ENCODE peak calls at places on chromosomes 13 and 19, in six cellular contexts. R is stomach, G is HCT116, A is prostate gland, Q is suprapubic skin, Y is breast epithelium. N is an unnamed sample.

GRCh38 chr13:88136098-88136790 is 465.1 kb downstream of the SLITRK5 start:
- DNase-seq in R (no peak), G (no peak), A (no peak), Q (no peak), Y (no peak), N (no peak)

GRCh38 chr13:20825476-20825875 is 51.7 kb upstream of the EEF1AKMT1 start:
- DNase-seq in R (no peak), G (no peak), A (no peak), Q (no peak), Y (no peak), N (no peak)

GRCh38 chr19:31664997-31665396 is 315.8 kb upstream of the TSHZ3 start:
- DNase-seq in R (no peak), G (no peak), A (no peak), Q (no peak), Y (no peak), N (no peak)

GRCh38 chr19:55647732-55648656 is at the start of gene CCDC106:
- DNase-seq in R (peak), G (no peak), A (peak), Q (no peak), Y (no peak), N (peak)

GRCh38 chr13:91133941-91134772 is 213.3 kb upstream of the MIR17HG start:
- DNase-seq in R (peak), G (peak), A (peak), Q (no peak), Y (peak), N (no peak)

GRCh38 chr13:41458939-41459753 is 1.8 kb downstream of the RGCC start:
- DNase-seq in R (peak), G (peak), A (peak), Q (no peak), Y (no peak), N (peak)

GRCh38 chr19:44570984-44571684 is 41.7 kb upstream of the CEACAM20 start:
- DNase-seq in R (peak), G (peak), A (peak), Q (no peak), Y (no peak), N (no peak)

GRCh38 chr13:108929532-108929931 is 300.1 kb downstream of the MYO16 start:
- DNase-seq in R (no peak), G (no peak), A (no peak), Q (no peak), Y (no peak), N (no peak)

GRCh38 chr13:101455863-101456262 is 3.4 kb downstream of the ITGBL1 start:
- DNase-seq in R (no peak), G (no peak), A (no peak), Q (no peak), Y (no peak), N (no peak)

GRCh38 chr19:43667524-43668405 is 2.2 kb downstream of the PLAUR start:
- DNase-seq in R (no peak), G (no peak), A (no peak), Q (no peak), Y (no peak), N (peak)

GRCh38 chr13:47949799-47950198 is 51.3 kb downstream of the SUCLA2 start:
- DNase-seq in R (no peak), G (no peak), A (no peak), Q (no peak), Y (no peak), N (no peak)

GRCh38 chr13:63540042-63540441 is 2124.4 kb upstream of the PCDH20 start:
- DNase-seq in R (no peak), G (no peak), A (no peak), Q (no peak), Y (no peak), N (no peak)

GRCh38 chr13:96650301-96650886 is 343.9 kb downstream of the OXGR1 start:
- DNase-seq in R (no peak), G (peak), A (no peak), Q (no peak), Y (no peak), N (no peak)

GRCh38 chr19:28915737-28916460 is 297.1 kb downstream of the UQCRFS1 start:
- DNase-seq in R (no peak), G (no peak), A (no peak), Q (no peak), Y (no peak), N (no peak)

GRCh38 chr19:51571599-51571998 is 516 bp downstream of the ZNF175 start:
- DNase-seq in R (no peak), G (no peak), A (no peak), Q (no peak), Y (no peak), N (no peak)

GRCh38 chr13:112917731-112918130 is 51.3 kb upstream of the MCF2L start:
- DNase-seq in R (no peak), G (no peak), A (no peak), Q (no peak), Y (peak), N (no peak)

GRCh38 chr13:112928020-112928931 is 40.7 kb upstream of the MCF2L start:
- DNase-seq in R (no peak), G (no peak), A (no peak), Q (no peak), Y (no peak), N (no peak)

GRCh38 chr13:71217827-71218226 is 649.2 kb downstream of the DACH1 start:
- DNase-seq in R (no peak), G (no peak), A (no peak), Q (no peak), Y (no peak), N (no peak)

GRCh38 chr13:100138859-100139491 is 50.1 kb downstream of the PCCA start:
- DNase-seq in R (no peak), G (no peak), A (no peak), Q (no peak), Y (no peak), N (no peak)

GRCh38 chr19:7850429-7850819 is 20.4 kb downstream of the EVI5L start:
- DNase-seq in R (no peak), G (no peak), A (no peak), Q (no peak), Y (no peak), N (no peak)

GRCh38 chr13:69761581-69761980 is 346.0 kb upstream of the ATXN8OS start:
- DNase-seq in R (no peak), G (no peak), A (no peak), Q (no peak), Y (no peak), N (no peak)

GRCh38 chr19:43731346-43731745 is 15.5 kb downstream of the IRGC start:
- DNase-seq in R (no peak), G (no peak), A (no peak), Q (no peak), Y (no peak), N (no peak)

GRCh38 chr19:47094557-47095517 is 18.7 kb downstream of the ZC3H4 start:
- DNase-seq in R (peak), G (no peak), A (no peak), Q (no peak), Y (no peak), N (peak)

GRCh38 chr13:95296326-95296939 is 4.8 kb downstream of the ABCC4 start:
- DNase-seq in R (peak), G (peak), A (no peak), Q (no peak), Y (no peak), N (no peak)

GRCh38 chr13:28820099-28821051 is at the start of gene MTUS2:
- DNase-seq in R (no peak), G (no peak), A (no peak), Q (no peak), Y (no peak), N (no peak)

GRCh38 chr13:48400820-48401219 is 12.1 kb downstream of the LPAR6 start:
- DNase-seq in R (no peak), G (no peak), A (peak), Q (no peak), Y (no peak), N (no peak)

GRCh38 chr13:74193391-74193790 is 59.2 kb upstream of the KLF12 start:
- DNase-seq in R (no peak), G (no peak), A (no peak), Q (no peak), Y (no peak), N (no peak)

GRCh38 chr13:31887311-31887710 is 144.3 kb upstream of the FRY start:
- DNase-seq in R (no peak), G (no peak), A (no peak), Q (no peak), Y (no peak), N (no peak)

GRCh38 chr19:36916991-36917390 is 859 bp downstream of the ZNF568 start:
- DNase-seq in R (no peak), G (no peak), A (no peak), Q (no peak), Y (no peak), N (no peak)

GRCh38 chr19:17419491-17420266 is at the start of gene MVB12A:
- DNase-seq in R (peak), G (peak), A (peak), Q (peak), Y (peak), N (peak)

GRCh38 chr13:107680115-107680514 is 535.2 kb downstream of the LIG4 start:
- DNase-seq in R (no peak), G (no peak), A (no peak), Q (no peak), Y (no peak), N (no peak)

GRCh38 chr13:110629735-110630134 is 14.4 kb downstream of the NAXD start:
- DNase-seq in R (no peak), G (no peak), A (no peak), Q (no peak), Y (no peak), N (no peak)

GRCh38 chr13:58081301-58081820 is 449.8 kb downstream of the PCDH17 start:
- DNase-seq in R (no peak), G (no peak), A (no peak), Q (no peak), Y (no peak), N (no peak)

GRCh38 chr19:42555317-42555716 is 27.0 kb upstream of the CEACAM1 start:
- DNase-seq in R (no peak), G (no peak), A (no peak), Q (no peak), Y (no peak), N (peak)

GRCh38 chr19:13079542-13079986 is 23.1 kb downstream of the LYL1 start:
- DNase-seq in R (peak), G (no peak), A (no peak), Q (no peak), Y (no peak), N (no peak)

GRCh38 chr19:51976852-51977251 is 9.8 kb downstream of the ZNF350 start:
- DNase-seq in R (no peak), G (no peak), A (no peak), Q (no peak), Y (no peak), N (no peak)

GRCh38 chr13:109680930-109681329 is 105.5 kb downstream of the IRS2 start:
- DNase-seq in R (no peak), G (no peak), A (no peak), Q (no peak), Y (no peak), N (no peak)

GRCh38 chr19:9906475-9907087 is 29.7 kb downstream of the OLFM2 start:
- DNase-seq in R (no peak), G (no peak), A (no peak), Q (no peak), Y (no peak), N (no peak)

GRCh38 chr19:887072-887471 is 5.9 kb downstream of the MED16 start:
- DNase-seq in R (no peak), G (no peak), A (no peak), Q (no peak), Y (no peak), N (no peak)

GRCh38 chr19:37329686-37330085 is 41.2 kb upstream of the ZNF527 start:
- DNase-seq in R (no peak), G (no peak), A (no peak), Q (no peak), Y (no peak), N (no peak)

DNA sequence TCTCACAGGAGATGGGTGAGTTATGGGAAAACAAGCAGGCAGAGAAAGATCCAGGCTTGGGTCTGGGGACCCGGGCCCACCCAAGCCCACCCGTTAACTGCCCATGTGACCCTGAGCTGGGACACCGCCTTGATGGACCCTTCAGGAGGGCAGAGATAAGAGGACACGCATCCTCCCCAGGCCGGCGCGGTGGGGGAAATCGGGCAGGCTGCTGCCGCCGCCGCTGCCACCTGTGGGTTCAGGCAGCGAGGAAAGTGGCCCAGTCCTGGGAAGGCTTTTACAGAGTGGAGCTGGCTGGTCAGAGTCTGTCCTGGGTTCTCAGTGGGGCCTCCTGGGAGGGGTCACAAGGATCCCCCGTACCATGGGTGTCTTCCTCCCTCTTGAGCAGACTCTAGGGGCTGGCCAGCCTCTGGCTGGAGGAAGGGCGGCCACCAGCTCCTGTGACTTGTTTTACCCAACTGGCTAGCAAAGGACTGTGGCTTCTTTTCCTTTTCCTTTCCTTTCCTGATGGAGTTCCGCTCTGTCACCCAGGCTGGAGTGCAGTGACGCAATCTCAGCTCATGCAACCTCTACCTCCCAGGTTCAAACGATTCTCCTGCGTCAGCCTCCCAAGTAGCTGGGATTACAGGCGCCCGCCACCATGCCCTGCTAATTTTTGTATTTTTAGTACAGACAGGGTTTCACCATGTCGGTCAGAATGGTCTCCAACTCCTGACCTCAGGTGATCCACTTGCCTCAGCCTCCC is 155.4 kb downstream of the KDM4B start:
- DNase-seq in R (no peak), G (no peak), A (no peak), Q (no peak), Y (no peak), N (no peak)
- H3K27ac ChIP-seq in R (no peak), G (no peak), A (no peak), Q (no peak), Y (no peak), N (no peak)

GRCh38 chr19:3707868-3708206 is 347 bp upstream of the TJP3 start:
- DNase-seq in R (no peak), G (no peak), A (no peak), Q (no peak), Y (no peak), N (no peak)

GRCh38 chr19:3712663-3713531 is 4.7 kb downstream of the TJP3 start:
- DNase-seq in R (peak), G (peak), A (peak), Q (no peak), Y (no peak), N (no peak)

GRCh38 chr19:3708207-3708931 is at the start of gene TJP3:
- DNase-seq in R (peak), G (peak), A (peak), Q (no peak), Y (peak), N (no peak)

GRCh38 chr19:3716147-3716668 is 8.0 kb downstream of the TJP3 start:
- DNase-seq in R (no peak), G (no peak), A (no peak), Q (no peak), Y (no peak), N (no peak)

DNA sequence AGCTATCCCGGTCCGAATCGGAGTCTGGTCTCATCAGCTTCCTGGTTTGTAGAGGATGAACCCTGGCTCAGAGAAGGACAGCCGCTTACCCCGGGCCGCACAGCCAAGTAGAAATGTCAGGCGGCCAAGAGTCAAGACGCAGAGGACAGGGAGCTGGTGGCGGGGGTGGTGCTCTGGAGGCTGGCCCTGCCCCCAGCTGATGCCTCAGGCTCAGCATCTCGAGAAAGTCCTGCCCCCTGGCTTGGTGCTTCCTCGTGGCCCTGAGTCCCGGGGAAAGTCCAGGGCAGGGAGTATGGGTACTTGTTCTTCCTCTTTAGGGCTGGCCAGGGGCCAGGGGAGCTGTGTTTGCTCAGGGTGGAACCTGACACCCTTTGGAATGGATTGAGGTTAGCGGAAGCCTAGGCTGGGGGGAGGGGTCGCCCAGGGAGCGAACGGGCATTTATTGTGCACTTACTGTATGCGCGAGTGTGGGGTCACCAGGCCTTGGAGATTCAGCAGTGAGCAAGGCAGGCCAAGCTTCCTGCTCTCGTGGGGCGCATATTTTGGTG is 2.2 kb downstream of the TJP3 start:
- DNase-seq in R (peak), G (peak), A (peak), Q (no peak), Y (peak), N (peak)
- TF ChIP-seq POLR2A in R (no peak), G (no peak), A (peak), Q (no peak), Y (no peak), N (no peak)

DNA sequence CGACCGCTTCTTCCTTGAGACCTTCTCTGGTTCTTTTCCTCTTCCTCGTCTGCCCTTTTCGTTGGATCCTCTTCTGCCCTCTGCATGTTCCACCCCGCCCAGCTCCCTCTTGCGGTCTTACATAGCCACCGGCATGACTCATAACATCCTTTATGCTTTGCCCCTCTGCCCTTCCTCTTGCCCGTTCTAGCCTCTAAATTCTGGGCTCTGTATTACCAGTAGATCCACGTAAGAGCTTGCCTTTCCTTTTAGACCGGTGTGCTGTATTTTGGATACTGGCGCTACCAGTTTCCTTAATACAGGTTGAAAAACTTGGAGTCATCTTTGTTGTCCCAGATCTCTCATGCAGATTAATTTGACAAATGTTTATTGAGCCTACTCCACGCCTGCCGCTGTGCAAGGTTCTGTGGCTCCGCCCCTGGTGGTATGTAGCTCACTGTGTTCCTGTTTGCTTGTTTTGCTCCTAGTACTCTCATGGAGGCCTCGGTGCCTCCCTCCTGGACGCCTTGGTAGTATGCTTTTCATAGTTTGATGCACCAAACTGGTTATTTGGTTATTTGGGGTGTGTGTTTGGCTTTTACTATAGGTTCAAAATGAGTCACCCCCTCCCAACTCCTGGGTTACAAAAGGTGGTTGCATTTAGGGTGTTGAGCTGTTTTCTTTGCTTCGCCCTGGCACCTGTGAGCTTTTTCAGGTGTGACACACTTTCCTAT is 1.7 kb downstream of the GTF3A start:
- DNase-seq in R (peak), G (peak), A (peak), Q (peak), Y (peak), N (peak)
- TF ChIP-seq POLR2AphosphoS5 in R (peak), G (peak), A (peak), Q (no peak), Y (no peak), N (peak)

GRCh38 chr19:38928406-38929001 is 2.1 kb downstream of the SARS2 start:
- DNase-seq in R (no peak), G (no peak), A (no peak), Q (no peak), Y (no peak), N (no peak)
- H3K27ac ChIP-seq in R (no peak), G (no peak), A (no peak), Q (no peak), Y (no peak), N (no peak)

DNA sequence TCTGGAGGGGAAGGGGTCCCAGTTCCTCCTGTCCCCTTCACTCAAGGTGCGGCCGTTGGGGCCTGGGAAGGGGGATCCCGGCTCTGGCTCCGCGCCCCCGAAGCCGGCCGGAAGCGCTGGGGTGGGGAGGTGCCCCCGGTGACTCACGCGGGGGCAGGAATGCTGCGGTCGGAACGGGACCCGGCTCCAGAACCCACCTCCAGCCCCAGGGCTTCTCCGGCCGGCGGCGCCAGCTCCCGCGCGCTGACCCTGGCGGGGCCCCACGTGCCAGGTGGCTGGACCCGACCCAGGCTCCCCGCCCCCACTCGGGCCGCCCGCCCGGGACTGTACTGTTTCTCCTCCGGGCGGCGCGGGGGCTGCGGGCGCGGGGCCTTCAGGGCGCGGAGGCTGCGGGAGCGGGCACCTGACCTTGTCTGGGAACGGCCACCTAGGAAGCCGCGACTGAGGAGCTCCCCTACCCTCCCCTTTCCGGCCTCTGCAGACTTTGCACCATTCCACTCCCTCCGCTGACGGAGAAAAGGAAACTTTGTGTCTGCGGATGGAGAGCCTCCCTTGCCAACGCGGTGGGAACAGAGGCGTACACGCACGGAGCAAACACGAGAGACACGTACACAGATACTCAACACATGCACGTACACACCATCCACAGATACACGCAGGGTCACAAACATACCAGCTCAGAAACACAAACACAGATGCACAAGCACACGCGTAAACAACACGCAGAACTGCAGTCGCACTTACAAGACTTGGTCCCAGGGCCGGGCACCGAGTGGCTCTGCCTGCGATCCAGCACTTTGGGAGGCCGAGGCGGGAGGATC is 7.2 kb downstream of the AXL start:
- DNase-seq in R (peak), G (peak), A (peak), Q (no peak), Y (peak), N (no peak)
- TF ChIP-seq POLR2A in R (no peak), G (no peak), A (no peak), Q (no peak), Y (no peak), N (no peak)

GRCh38 chr19:39780894-39781293 is 2.2 kb downstream of the LEUTX start:
- DNase-seq in R (no peak), G (no peak), A (no peak), Q (no peak), Y (no peak), N (no peak)
- TF ChIP-seq POLR2AphosphoS5 in R (no peak), G (no peak), A (no peak), Q (no peak), Y (no peak), N (no peak)

GRCh38 chr13:75470676-75471075 is 11.3 kb downstream of the TBC1D4 start:
- DNase-seq in R (no peak), G (no peak), A (no peak), Q (no peak), Y (no peak), N (no peak)
- H3K27ac ChIP-seq in R (no peak), G (no peak), A (no peak), Q (no peak), Y (no peak), N (no peak)

N was measured in spleen.